ENCODE peak calls at places on chromosomes 6 and 20, in four cellular contexts. H is cardiac fibroblast; Z is CD4-positive, alpha-beta memory T cell; A is SW 1271. M is an unnamed sample.

GRCh38 chr20:60820918-60821317 is 431.1 kb upstream of the CDH4 start:
- DNase-seq in H (no peak), Z (peak), A (no peak), M (no peak)

GRCh38 chr6:148968636-148969270 is 221.9 kb downstream of the UST start:
- DNase-seq in H (no peak), A (no peak), Z (no peak), M (no peak)

GRCh38 chr20:17611540-17612286 is 41.8 kb downstream of the DSTN start:
- DNase-seq in Z (no peak), A (no peak), H (no peak), M (peak)

GRCh38 chr20:6959900-6960312 is 192.4 kb downstream of the BMP2 start:
- DNase-seq in H (no peak), Z (no peak), A (no peak), M (no peak)

GRCh38 chr20:57266251-57267157 is at the start of gene BMP7:
- DNase-seq in Z (no peak), A (no peak), H (no peak), M (peak)

GRCh38 chr6:154598403-154598802 is 87.9 kb upstream of the CNKSR3 start:
- DNase-seq in A (no peak), Z (no peak), H (no peak), M (peak)

GRCh38 chr20:625360-625932 is 15.3 kb upstream of the TCF15 start:
- DNase-seq in H (no peak), Z (no peak), A (no peak), M (no peak)

GRCh38 chr6:39361657-39362486 is 39.4 kb upstream of the KCNK16 start:
- DNase-seq in H (peak), A (no peak), Z (peak), M (peak)

GRCh38 chr6:131015630-131016263 is 47.3 kb downstream of the EPB41L2 start:
- DNase-seq in Z (no peak), H (peak), A (no peak), M (no peak)

GRCh38 chr20:59657459-59658046 is 53.2 kb downstream of the PHACTR3 start:
- DNase-seq in Z (no peak), A (no peak), H (no peak), M (no peak)

GRCh38 chr6:42313038-42313437 is 95.4 kb upstream of the MRPS10 start:
- DNase-seq in H (peak), A (no peak), Z (no peak), M (no peak)

GRCh38 chr20:49385471-49385870 is 97.0 kb downstream of the KCNB1 start:
- DNase-seq in A (peak), Z (no peak), H (peak), M (no peak)

GRCh38 chr20:37358366-37359150 is 12.6 kb downstream of the SRC start:
- DNase-seq in Z (no peak), H (no peak), A (no peak), M (no peak)

GRCh38 chr6:63644668-63645326 is 9.2 kb downstream of the PHF3 start:
- DNase-seq in Z (no peak), A (no peak), H (peak), M (no peak)

GRCh38 chr6:37149750-37150149 is 20.2 kb upstream of the PIM1 start:
- DNase-seq in Z (no peak), H (no peak), A (no peak), M (no peak)